ENCODE peak calls at places on chromosomes 16 and 17, in eight cellular contexts. E, T, C, S, K, V, M and H are unnamed samples.

GRCh38 chr17:40099627-40100418 is 566 bp downstream of the NR1D1 start:
- DNase-seq in E (no peak), T (no peak), C (no peak), S (peak), K (no peak), V (no peak), M (no peak), H (no peak)

GRCh38 chr17:61126476-61127240 is 273.0 kb upstream of the TBX2 start:
- DNase-seq in E (no peak), T (no peak), C (no peak), S (no peak), K (no peak), V (no peak), M (no peak), H (no peak)

GRCh38 chr17:75927286-75927922 is 13.4 kb downstream of the FBF1 start:
- DNase-seq in E (peak), T (peak), C (peak), S (no peak), K (no peak), V (peak), M (peak), H (peak)

GRCh38 chr16:84514874-84515835 is 10.7 kb upstream of the MEAK7 start:
- DNase-seq in E (no peak), T (peak), C (no peak), S (peak), K (no peak), V (peak), M (no peak), H (peak)

GRCh38 chr17:27356091-27356705 is 62.3 kb downstream of the WSB1 start:
- DNase-seq in E (no peak), T (no peak), C (no peak), S (no peak), K (no peak), V (no peak), M (no peak), H (no peak)

GRCh38 chr17:35152741-35153140 is 5.1 kb downstream of the UNC45B start:
- DNase-seq in E (no peak), T (no peak), C (no peak), S (peak), K (no peak), V (no peak), M (no peak), H (no peak)

GRCh38 chr16:57186630-57187507 is 740 bp downstream of the RSPRY1 start:
- DNase-seq in E (peak), T (peak), C (peak), S (peak), K (no peak), V (no peak), M (peak), H (peak)

GRCh38 chr17:48457080-48457836 is 27.2 kb upstream of the SKAP1 start:
- DNase-seq in E (peak), T (peak), C (peak), S (peak), K (peak), V (peak), M (peak), H (peak)

GRCh38 chr16:88596477-88596876 is 26.3 kb downstream of the ZC3H18 start:
- DNase-seq in E (no peak), T (no peak), C (no peak), S (no peak), K (no peak), V (no peak), M (no peak), H (no peak)

GRCh38 chr17:1111599-1112443 is 68.0 kb downstream of the ABR start:
- DNase-seq in E (no peak), T (no peak), C (peak), S (no peak), K (no peak), V (no peak), M (no peak), H (peak)

GRCh38 chr16:3152022-3152272 is 17.1 kb downstream of the ZNF213 start:
- DNase-seq in E (no peak), T (no peak), C (no peak), S (no peak), K (no peak), V (no peak), M (no peak), H (no peak)

GRCh38 chr16:55943257-55943656 is 68.1 kb upstream of the CES5A start:
- DNase-seq in E (no peak), T (no peak), C (no peak), S (no peak), K (no peak), V (no peak), M (no peak), H (no peak)

GRCh38 chr17:48586355-48586924 is 3.6 kb downstream of the HOXB3 start:
- DNase-seq in E (no peak), T (no peak), C (no peak), S (no peak), K (no peak), V (no peak), M (no peak), H (no peak)

GRCh38 chr16:25707982-25708583 is 16.3 kb downstream of the HS3ST4 start:
- DNase-seq in E (peak), T (peak), C (peak), S (no peak), K (no peak), V (peak), M (no peak), H (peak)

GRCh38 chr17:4310349-4311060 is 46.7 kb upstream of the ANKFY1 start:
- DNase-seq in E (peak), T (peak), C (no peak), S (no peak), K (no peak), V (peak), M (no peak), H (no peak)

GRCh38 chr17:49442051-49442450 is 27.4 kb upstream of the PHB1 start:
- DNase-seq in E (no peak), T (no peak), C (no peak), S (no peak), K (no peak), V (no peak), M (no peak), H (no peak)

GRCh38 chr16:21599994-21600773 is 807 bp downstream of the METTL9 start:
- DNase-seq in E (peak), T (peak), C (peak), S (no peak), K (no peak), V (no peak), M (peak), H (no peak)

GRCh38 chr17:2238432-2239169 is 65.0 kb downstream of the SMG6 start:
- DNase-seq in E (no peak), T (no peak), C (no peak), S (no peak), K (peak), V (no peak), M (peak), H (peak)

GRCh38 chr16:23728112-23728477 is 15.1 kb upstream of the ERN2 start:
- DNase-seq in E (no peak), T (no peak), C (no peak), S (no peak), K (no peak), V (no peak), M (no peak), H (no peak)

GRCh38 chr16:68235105-68235881 is 634 bp downstream of the ESRP2 start:
- DNase-seq in E (peak), T (peak), C (no peak), S (no peak), K (peak), V (peak), M (peak), H (peak)

GRCh38 chr17:57521606-57522435 is 223.3 kb downstream of the CCDC182 start:
- DNase-seq in E (no peak), T (no peak), C (no peak), S (no peak), K (no peak), V (no peak), M (no peak), H (no peak)

GRCh38 chr16:84699147-84699711 is 571 bp upstream of the USP10 start:
- DNase-seq in E (no peak), T (no peak), C (no peak), S (no peak), K (peak), V (no peak), M (no peak), H (peak)

GRCh38 chr16:2450975-2451381 is 8.9 kb upstream of the TEDC2 start:
- DNase-seq in E (no peak), T (no peak), C (no peak), S (no peak), K (no peak), V (no peak), M (no peak), H (no peak)

GRCh38 chr16:78235168-78235800 is 135.8 kb downstream of the WWOX start:
- DNase-seq in E (peak), T (peak), C (peak), S (peak), K (peak), V (peak), M (peak), H (peak)

GRCh38 chr16:50121721-50122445 is 31.2 kb upstream of the TENT4B start:
- DNase-seq in E (peak), T (no peak), C (no peak), S (no peak), K (no peak), V (no peak), M (no peak), H (no peak)

GRCh38 chr16:26269663-26270062 is 577.9 kb downstream of the HS3ST4 start:
- DNase-seq in E (no peak), T (no peak), C (no peak), S (no peak), K (no peak), V (no peak), M (no peak), H (no peak)

GRCh38 chr16:55559933-55560516 is 6.5 kb upstream of the CAPNS2 start:
- DNase-seq in E (no peak), T (no peak), C (peak), S (no peak), K (no peak), V (no peak), M (no peak), H (no peak)

GRCh38 chr17:76239538-76240274 is 587 bp downstream of the RNF157 start:
- DNase-seq in E (peak), T (no peak), C (peak), S (peak), K (peak), V (no peak), M (no peak), H (no peak)

GRCh38 chr17:30278032-30278431 is 13.7 kb downstream of the BLMH start:
- DNase-seq in E (peak), T (peak), C (peak), S (no peak), K (no peak), V (peak), M (no peak), H (no peak)

GRCh38 chr17:8108972-8109668 is 9.2 kb downstream of the ALOXE3 start:
- DNase-seq in E (peak), T (no peak), C (no peak), S (no peak), K (no peak), V (no peak), M (no peak), H (no peak)

GRCh38 chr16:2019500-2019899 is at the start of gene NPW:
- DNase-seq in E (peak), T (no peak), C (peak), S (peak), K (no peak), V (no peak), M (no peak), H (no peak)

GRCh38 chr17:5533486-5534315 is 47.3 kb downstream of the MIS12 start:
- DNase-seq in E (no peak), T (no peak), C (no peak), S (no peak), K (no peak), V (no peak), M (no peak), H (no peak)

GRCh38 chr16:74792225-74792624 is 17.6 kb upstream of the FA2H start:
- DNase-seq in E (no peak), T (no peak), C (no peak), S (no peak), K (no peak), V (no peak), M (no peak), H (no peak)

GRCh38 chr17:47987240-47987835 is 16.4 kb downstream of the CDK5RAP3 start:
- DNase-seq in E (peak), T (no peak), C (peak), S (peak), K (peak), V (peak), M (peak), H (no peak)

GRCh38 chr17:40312131-40312731 is 3.3 kb downstream of the RARA start:
- DNase-seq in E (no peak), T (no peak), C (peak), S (no peak), K (peak), V (no peak), M (no peak), H (peak)

GRCh38 chr17:57603541-57603940 is 141.6 kb downstream of the CCDC182 start:
- DNase-seq in E (no peak), T (no peak), C (no peak), S (no peak), K (no peak), V (peak), M (peak), H (peak)

GRCh38 chr17:27578718-27579085 is 52.3 kb upstream of the LGALS9 start:
- DNase-seq in E (no peak), T (peak), C (no peak), S (no peak), K (no peak), V (no peak), M (no peak), H (no peak)

GRCh38 chr17:6755731-6756184 is at the start of gene XAF1:
- DNase-seq in E (no peak), T (no peak), C (no peak), S (peak), K (peak), V (peak), M (peak), H (peak)

GRCh38 chr16:88754109-88754911 is 30.7 kb downstream of the PIEZO1 start:
- DNase-seq in E (no peak), T (no peak), C (no peak), S (no peak), K (no peak), V (no peak), M (no peak), H (no peak)

GRCh38 chr17:13416748-13417363 is 184.9 kb downstream of the HS3ST3A1 start:
- DNase-seq in E (no peak), T (no peak), C (no peak), S (no peak), K (no peak), V (no peak), M (no peak), H (no peak)

GRCh38 chr17:13417551-13417950 is 184.2 kb downstream of the HS3ST3A1 start:
- DNase-seq in E (no peak), T (no peak), C (no peak), S (no peak), K (no peak), V (no peak), M (no peak), H (no peak)

GRCh38 chr17:13413001-13413400 is 188.7 kb downstream of the HS3ST3A1 start:
- DNase-seq in E (no peak), T (no peak), C (no peak), S (no peak), K (no peak), V (no peak), M (no peak), H (no peak)

GRCh38 chr17:13418891-13419290 is 182.8 kb downstream of the HS3ST3A1 start:
- DNase-seq in E (no peak), T (no peak), C (no peak), S (no peak), K (no peak), V (no peak), M (no peak), H (no peak)

DNA sequence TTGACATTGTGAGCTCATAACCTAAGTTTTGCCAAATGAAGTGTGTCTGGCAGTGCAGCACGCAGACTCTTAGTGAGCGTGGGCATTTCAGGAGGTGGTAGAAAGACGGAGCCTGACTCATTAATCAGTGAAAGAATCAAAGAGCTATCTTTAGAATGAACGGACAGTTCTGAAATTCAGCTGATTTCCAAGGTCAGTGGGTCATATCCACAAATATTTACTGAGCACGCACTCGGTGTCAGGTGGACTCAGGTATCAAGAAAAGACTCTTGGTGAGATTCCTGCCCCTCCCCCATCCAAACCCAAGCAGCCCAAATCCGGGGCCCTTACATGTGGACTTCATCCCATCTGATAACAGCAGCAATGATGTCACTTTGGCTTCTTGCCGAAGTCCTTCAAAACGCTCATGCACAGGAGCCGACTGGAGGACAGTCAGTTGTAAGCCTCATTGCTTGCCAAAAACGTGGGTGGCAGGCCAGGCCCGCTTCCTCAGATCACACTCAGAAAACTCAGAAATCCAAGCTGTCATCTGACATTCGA is 185.8 kb downstream of the HS3ST3A1 start:
- DNase-seq in E (no peak), T (peak), C (peak), S (no peak), K (no peak), V (no peak), M (peak), H (peak)
- TF ChIP-seq CTCF in E (no peak), T (peak), C (no peak), S (no peak), K (no peak), V (no peak), M (no peak), H (no peak)

DNA sequence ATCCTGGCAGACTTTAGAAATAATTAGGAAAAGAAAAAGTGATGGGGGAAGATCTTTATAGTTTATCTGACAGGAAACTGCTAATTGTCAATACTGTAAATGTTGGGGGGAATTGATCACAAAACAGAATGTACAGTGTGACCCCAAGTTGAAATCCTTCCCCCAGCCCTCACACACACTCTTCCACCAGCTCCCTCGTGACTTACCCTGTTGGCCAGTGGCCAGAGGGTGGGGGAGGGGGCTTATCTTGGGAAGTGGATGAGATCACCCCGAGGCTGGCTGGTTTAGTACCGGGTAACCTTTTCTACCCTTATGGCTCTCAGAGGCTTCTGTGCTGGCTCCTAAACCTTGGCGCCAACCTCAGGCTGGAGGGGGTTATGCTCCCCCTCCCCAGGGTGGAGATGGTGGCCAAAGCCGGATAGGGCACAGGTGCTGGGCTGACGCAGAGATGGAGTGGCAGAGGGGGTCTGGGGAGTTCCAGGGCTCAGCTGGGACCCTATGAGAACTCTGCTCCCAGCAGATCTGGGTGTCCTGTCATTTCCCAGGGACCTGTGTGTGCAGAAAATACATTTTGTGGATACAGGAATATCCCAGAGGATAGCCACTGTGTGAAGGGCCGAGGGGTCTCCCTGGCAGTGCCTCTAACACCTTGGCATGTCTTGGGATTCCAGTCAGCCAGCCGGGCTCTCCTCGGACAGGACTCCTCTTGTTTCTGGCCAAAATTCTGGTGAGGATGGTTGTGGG is 18.6 kb downstream of the CDH16 start:
- DNase-seq in E (peak), T (peak), C (peak), S (no peak), K (peak), V (peak), M (no peak), H (peak)
- TF ChIP-seq POLR2AphosphoS5 in E (no peak), T (no peak), C (no peak), S (no peak), K (peak), V (peak), M (no peak), H (peak)

GRCh38 chr16:29730649-29731048 is 15.1 kb downstream of the C16orf54 start:
- DNase-seq in E (no peak), T (no peak), C (no peak), S (no peak), K (no peak), V (no peak), M (no peak), H (peak)

GRCh38 chr16:29726845-29727379 is 18.9 kb downstream of the C16orf54 start:
- DNase-seq in E (no peak), T (no peak), C (no peak), S (no peak), K (no peak), V (no peak), M (no peak), H (no peak)

GRCh38 chr16:29727452-29727851 is 18.3 kb downstream of the C16orf54 start:
- DNase-seq in E (no peak), T (no peak), C (no peak), S (no peak), K (no peak), V (no peak), M (no peak), H (no peak)

GRCh38 chr16:29734826-29735225 is 11.0 kb downstream of the C16orf54 start:
- DNase-seq in E (no peak), T (no peak), C (no peak), S (no peak), K (no peak), V (no peak), M (no peak), H (no peak)

DNA sequence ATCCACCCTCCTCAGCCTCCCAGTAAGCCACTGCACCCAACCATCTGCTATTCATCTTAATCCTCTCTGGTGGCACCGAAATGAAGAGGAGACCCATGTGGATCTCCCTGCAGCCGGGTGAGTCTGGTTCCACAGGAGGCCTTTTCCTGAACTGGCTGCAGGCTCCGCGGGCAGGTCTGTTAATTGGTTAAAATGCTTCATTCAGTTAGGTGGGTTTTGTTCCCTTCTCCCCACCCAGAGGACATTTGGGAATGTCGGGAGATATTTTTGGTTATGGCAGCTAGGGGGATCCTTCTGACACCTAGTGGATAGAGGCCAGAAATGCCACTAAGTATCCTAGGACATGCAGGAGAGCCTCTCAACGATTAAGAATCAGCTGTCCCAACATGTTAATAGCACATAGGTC is 16.7 kb downstream of the C16orf54 start:
- DNase-seq in E (peak), T (peak), C (peak), S (no peak), K (no peak), V (no peak), M (no peak), H (no peak)
- H3K4me3 ChIP-seq in E (no peak), T (no peak), C (no peak), S (no peak), K (no peak), V (no peak), M (no peak), H (no peak)

GRCh38 chr16:85843471-85844168 is 44.1 kb downstream of the COX4I1 start:
- DNase-seq in E (no peak), T (no peak), C (no peak), S (no peak), K (peak), V (no peak), M (no peak), H (no peak)
- TF ChIP-seq CTCF in E (no peak), T (no peak), C (no peak), S (no peak), K (no peak), V (no peak), M (no peak), H (no peak)

GRCh38 chr17:41967141-41967920 is 736 bp downstream of the CNP start:
- DNase-seq in E (peak), T (peak), C (peak), S (peak), K (peak), V (no peak), M (no peak), H (peak)
- TF ChIP-seq POLR2AphosphoS5 in E (no peak), T (peak), C (no peak), S (no peak), K (no peak), V (no peak), M (no peak), H (no peak)

DNA sequence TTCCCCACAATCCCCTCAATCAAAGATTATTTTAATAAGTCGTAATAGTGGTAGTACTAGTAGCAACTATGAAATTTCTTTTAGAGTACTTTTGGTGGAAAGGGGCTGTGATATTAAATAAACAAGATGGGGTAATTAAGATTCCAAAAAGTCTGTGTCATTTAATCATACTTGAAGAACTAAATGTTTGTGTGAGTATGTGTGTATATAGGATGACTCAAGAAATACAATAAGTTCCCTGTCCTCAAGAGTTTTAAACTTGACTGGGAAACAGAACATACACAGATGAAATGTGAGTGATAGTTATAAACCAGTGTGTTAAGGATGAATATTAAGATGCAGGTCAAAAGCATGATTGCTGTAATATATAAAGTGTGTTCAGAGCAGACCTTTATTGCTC is 2.3 kb downstream of the ALDH3A2 start:
- DNase-seq in E (no peak), T (no peak), C (no peak), S (no peak), K (no peak), V (no peak), M (no peak), H (no peak)
- H3K4me3 ChIP-seq in E (peak), T (peak), C (no peak), S (no peak), K (no peak), V (peak), M (peak), H (no peak)